ENCODE peak calls at places on chromosomes 1 and 21, in seven cellular contexts. T is AG04450, J is right atrium auricular region, G is IMR-90, D is fibroblast of lung, H is suprapubic skin, B is brain microvascular endothelial cell. O is an unnamed sample.

GRCh38 chr1:237861944-237862343 is 28.8 kb downstream of the ZP4 start:
- DNase-seq in T (no peak), J (no peak), G (no peak), D (no peak), H (no peak), B (no peak), O (no peak)

GRCh38 chr1:38835230-38835827 is 24.2 kb downstream of the RRAGC start:
- DNase-seq in T (peak), J (no peak), G (peak), D (peak), H (no peak), B (peak), O (peak)

GRCh38 chr1:207393610-207394009 is 60.5 kb upstream of the CR2 start:
- DNase-seq in T (peak), J (no peak), G (peak), D (peak), H (no peak), B (peak), O (no peak)

GRCh38 chr1:169062152-169062551 is 44.3 kb upstream of the ATP1B1 start:
- DNase-seq in T (no peak), J (no peak), G (no peak), D (no peak), H (no peak), B (no peak), O (no peak)

GRCh38 chr21:40331182-40331581 is 463.9 kb downstream of the PCP4 start:
- DNase-seq in T (no peak), J (no peak), G (no peak), D (no peak), H (no peak), B (no peak), O (no peak)

GRCh38 chr1:15304708-15305326 is 57.8 kb downstream of the FHAD1 start:
- DNase-seq in T (no peak), J (no peak), G (peak), D (peak), H (no peak), B (no peak), O (peak)

GRCh38 chr1:177209357-177209756 is 38.6 kb downstream of the BRINP2 start:
- DNase-seq in T (peak), J (peak), G (peak), D (peak), H (peak), B (peak), O (peak)

GRCh38 chr1:234500269-234500668 is 21.3 kb upstream of the TARBP1 start:
- DNase-seq in T (no peak), J (no peak), G (no peak), D (no peak), H (peak), B (no peak), O (no peak)

GRCh38 chr1:58874757-58875755 is 91.2 kb upstream of the JUN start:
- DNase-seq in T (no peak), J (peak), G (peak), D (peak), H (no peak), B (no peak), O (peak)

GRCh38 chr1:178011101-178011828 is 41.4 kb upstream of the SEC16B start:
- DNase-seq in T (no peak), J (no peak), G (peak), D (peak), H (no peak), B (peak), O (no peak)

GRCh38 chr1:226481133-226481532 is 67.4 kb upstream of the STUM start:
- DNase-seq in T (no peak), J (no peak), G (no peak), D (no peak), H (no peak), B (no peak), O (no peak)

GRCh38 chr1:226482196-226482595 is 66.4 kb upstream of the STUM start:
- DNase-seq in T (no peak), J (no peak), G (no peak), D (no peak), H (no peak), B (no peak), O (no peak)

GRCh38 chr1:226476657-226477319 is 68.9 kb upstream of the PARP1 start:
- DNase-seq in T (no peak), J (no peak), G (peak), D (no peak), H (no peak), B (no peak), O (no peak)

GRCh38 chr1:226480459-226480858 is 68.1 kb upstream of the STUM start:
- DNase-seq in T (no peak), J (no peak), G (no peak), D (no peak), H (no peak), B (no peak), O (no peak)

DNA sequence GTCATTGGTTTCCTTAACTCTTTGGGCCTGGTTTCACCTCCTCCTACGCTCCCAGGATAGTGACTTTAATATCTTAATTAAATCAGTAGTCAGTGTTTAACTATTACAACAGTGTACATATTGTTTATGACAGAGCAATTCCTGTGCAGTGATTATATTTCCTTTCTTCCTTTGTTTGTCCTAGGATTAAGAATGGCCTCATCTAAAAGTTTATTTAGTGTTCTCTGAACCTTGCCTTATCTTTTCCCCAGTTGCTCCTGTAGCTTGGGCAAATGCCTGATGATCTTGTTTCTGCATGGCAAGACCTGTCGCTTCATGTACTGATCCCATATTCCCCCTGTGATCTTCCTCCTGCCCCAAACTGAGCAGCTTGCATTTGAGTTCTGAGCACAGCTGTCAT is 69.1 kb upstream of the STUM start:
- DNase-seq in T (no peak), J (no peak), G (no peak), D (no peak), H (no peak), B (no peak), O (no peak)
- H3K27ac ChIP-seq in T (no peak), J (no peak), G (no peak), D (no peak), H (no peak), B (no peak), O (no peak)

GRCh38 chr1:165678509-165678908 is 19.9 kb downstream of the ALDH9A1 start:
- DNase-seq in T (no peak), J (no peak), G (no peak), D (peak), H (no peak), B (no peak), O (no peak)

GRCh38 chr1:165674599-165674998 is 23.8 kb downstream of the ALDH9A1 start:
- DNase-seq in T (no peak), J (no peak), G (no peak), D (peak), H (no peak), B (peak), O (no peak)

GRCh38 chr1:165671531-165671930 is 26.8 kb downstream of the ALDH9A1 start:
- DNase-seq in T (no peak), J (no peak), G (no peak), D (no peak), H (no peak), B (no peak), O (no peak)

GRCh38 chr1:165679282-165680036 is 18.9 kb downstream of the ALDH9A1 start:
- DNase-seq in T (no peak), J (no peak), G (no peak), D (no peak), H (no peak), B (no peak), O (no peak)

DNA sequence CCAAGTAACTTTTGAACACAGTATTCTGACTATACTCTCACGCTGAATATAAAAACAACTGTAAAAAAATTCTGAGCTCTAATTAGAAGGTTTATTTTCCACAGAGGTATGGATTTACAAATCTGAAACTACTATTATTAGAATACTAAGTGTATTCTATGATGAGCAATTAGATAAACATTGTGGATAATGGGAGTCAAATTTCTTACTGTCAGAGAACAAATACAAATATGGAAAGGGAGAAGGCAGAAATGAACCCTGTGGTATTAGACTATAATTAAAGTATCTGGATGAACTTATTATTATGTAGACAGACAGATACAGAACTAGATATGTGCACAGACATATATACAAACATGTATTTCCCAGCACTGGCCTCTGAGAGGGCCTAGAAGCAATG is 22.6 kb downstream of the ALDH9A1 start:
- DNase-seq in T (no peak), J (no peak), G (no peak), D (no peak), H (no peak), B (no peak), O (no peak)
- H3K27ac ChIP-seq in T (no peak), J (no peak), G (no peak), D (no peak), H (no peak), B (no peak), O (no peak)

GRCh38 chr1:23777979-23778814 is at the start of gene PITHD1:
- DNase-seq in T (peak), J (peak), G (peak), D (peak), H (peak), B (peak), O (peak)
- H3K27ac ChIP-seq in T (peak), J (peak), G (peak), D (peak), H (peak), B (peak), O (peak)

GRCh38 chr1:245025525-245025924 is 129.3 kb upstream of the KIF26B start:
- DNase-seq in T (no peak), J (no peak), G (no peak), D (no peak), H (no peak), B (no peak), O (no peak)
- H3K27ac ChIP-seq in T (no peak), J (no peak), G (no peak), D (no peak), H (no peak), B (no peak), O (no peak)

GRCh38 chr1:41382531-41383090 is 21.4 kb downstream of the FOXO6 start:
- DNase-seq in T (no peak), J (peak), G (no peak), D (peak), H (peak), B (no peak), O (no peak)
- H3K27ac ChIP-seq in T (no peak), J (peak), G (no peak), D (no peak), H (peak), B (no peak), O (no peak)

DNA sequence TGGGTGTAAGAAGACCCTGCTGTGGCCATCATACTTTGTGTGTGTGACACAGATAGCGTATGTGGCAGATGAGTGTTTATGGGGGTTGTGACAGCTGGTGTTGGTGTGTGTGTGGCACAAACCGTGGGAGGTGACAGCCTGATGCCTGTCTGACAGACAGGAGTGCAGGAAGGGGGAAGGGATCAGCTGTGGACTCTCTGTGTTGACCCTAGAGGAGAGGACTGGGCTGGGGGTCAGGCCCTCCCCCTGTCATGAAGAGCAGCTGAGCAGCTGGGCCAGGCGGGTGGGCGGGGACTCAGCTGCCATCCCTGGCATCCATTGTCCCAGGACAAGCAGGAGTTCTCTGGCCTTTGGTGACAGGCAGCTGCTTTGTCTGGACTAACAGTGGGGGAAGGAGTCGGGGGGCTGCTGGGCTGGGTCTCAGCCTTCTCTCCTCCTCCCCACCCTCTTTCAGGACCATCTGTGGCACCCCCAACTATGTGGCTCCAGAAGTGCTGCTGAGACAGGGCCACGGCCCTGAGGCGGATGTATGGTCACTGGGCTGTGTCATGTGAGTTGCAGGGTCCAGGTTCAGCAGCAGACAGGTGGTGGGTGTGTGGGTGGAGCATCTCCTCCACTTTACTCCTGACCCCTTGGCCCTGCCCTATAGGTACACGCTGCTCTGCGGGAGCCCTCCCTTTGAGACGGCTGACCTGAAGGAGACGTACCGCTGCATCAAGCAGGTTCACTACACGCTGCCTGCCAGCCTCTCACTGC is 2.3 kb downstream of the PLK3 start:
- DNase-seq in T (no peak), J (no peak), G (no peak), D (no peak), H (no peak), B (no peak), O (no peak)
- H3K27ac ChIP-seq in T (peak), J (peak), G (peak), D (peak), H (peak), B (no peak), O (peak)

GRCh38 chr21:45029298-45029967 is 44.9 kb upstream of the ADARB1 start:
- DNase-seq in T (no peak), J (no peak), G (no peak), D (no peak), H (no peak), B (peak), O (no peak)
- H3K27ac ChIP-seq in T (no peak), J (no peak), G (no peak), D (no peak), H (no peak), B (no peak), O (no peak)

GRCh38 chr1:23999156-23999671 is 19.1 kb upstream of the SRSF10 start:
- DNase-seq in T (no peak), J (no peak), G (no peak), D (peak), H (no peak), B (no peak), O (no peak)
- H3K27ac ChIP-seq in T (no peak), J (no peak), G (no peak), D (no peak), H (no peak), B (no peak), O (no peak)

DNA sequence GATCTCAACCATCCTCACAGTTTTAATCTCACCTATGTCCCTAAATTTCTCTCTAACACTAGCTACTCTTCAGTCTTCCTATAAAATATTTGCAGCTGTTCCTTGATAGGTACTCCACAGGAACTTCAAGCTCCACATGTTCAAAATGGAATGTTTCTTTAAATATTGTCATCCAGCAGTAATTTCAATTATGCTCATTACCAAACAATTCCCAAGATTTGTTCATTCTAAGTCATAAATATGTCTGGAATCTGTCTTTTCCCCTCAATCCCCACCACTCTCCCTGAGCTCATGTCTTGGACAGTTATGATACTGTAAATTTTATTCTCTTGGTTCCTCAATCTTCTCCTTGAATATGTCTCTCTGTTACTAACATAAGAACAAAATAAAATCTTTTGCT is 214.4 kb downstream of the NRIP1 start:
- DNase-seq in T (peak), J (no peak), G (peak), D (peak), H (no peak), B (no peak), O (no peak)
- H3K27ac ChIP-seq in T (no peak), J (no peak), G (peak), D (no peak), H (no peak), B (peak), O (no peak)

DNA sequence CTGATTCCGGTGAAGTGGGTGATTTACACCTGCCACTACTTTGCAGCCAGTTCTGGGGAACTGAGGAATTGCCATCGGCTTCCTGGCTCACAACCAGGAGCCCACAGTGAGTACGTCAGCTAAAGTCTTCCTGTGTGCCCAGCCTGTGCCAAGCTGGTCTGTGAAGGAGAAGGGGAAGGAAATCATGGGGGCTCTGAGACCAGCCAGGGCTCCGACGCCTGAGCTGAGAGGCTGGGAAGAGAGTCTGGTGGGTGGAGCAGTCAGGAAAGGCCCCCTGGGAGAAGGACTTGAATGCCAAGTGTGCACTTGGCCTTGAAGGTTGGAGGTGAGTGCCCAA is 1.2 kb downstream of the LURAP1 start:
- DNase-seq in T (no peak), J (no peak), G (no peak), D (no peak), H (no peak), B (no peak), O (no peak)
- H3K27ac ChIP-seq in T (no peak), J (peak), G (no peak), D (no peak), H (peak), B (no peak), O (peak)